ENCODE peak calls at places on chromosomes 1 and 21, in nine cellular contexts. One of them, this sample, is unnamed.

GRCh38 chr1:108049083-108049819 is 84.3 kb upstream of the VAV3 start:
- DNase-seq in GM23248: peak; percentile 61
- DNase-seq in fibroblast of lung: peak; percentile 20
- DNase-seq in GM23338: peak; percentile 65
- DNase-seq in IMR-90: no peak
- DNase-seq in mammary epithelial cell: peak; percentile 12
- DNase-seq in HCT116: no peak
- DNase-seq in PC-3: peak; percentile 67
- DNase-seq in neuronal stem cell: no peak
- DNase-seq in this sample: peak; percentile 9

GRCh38 chr1:95006681-95007080 is 66.1 kb downstream of the ALG14 start:
- DNase-seq in GM23248: no peak
- DNase-seq in fibroblast of lung: peak; percentile 51
- DNase-seq in GM23338: no peak
- DNase-seq in IMR-90: peak; percentile 74
- DNase-seq in mammary epithelial cell: no peak
- DNase-seq in HCT116: no peak
- DNase-seq in PC-3: no peak
- DNase-seq in neuronal stem cell: no peak
- DNase-seq in this sample: no peak

GRCh38 chr1:7106442-7107108 is 321.3 kb downstream of the CAMTA1 start:
- DNase-seq in GM23248: no peak
- DNase-seq in fibroblast of lung: no peak
- DNase-seq in GM23338: no peak
- DNase-seq in IMR-90: no peak
- DNase-seq in mammary epithelial cell: no peak
- DNase-seq in HCT116: no peak
- DNase-seq in PC-3: no peak
- DNase-seq in neuronal stem cell: no peak
- DNase-seq in this sample: no peak

GRCh38 chr1:205764578-205764977 is 10.7 kb downstream of the RAB29 start:
- DNase-seq in GM23248: no peak
- DNase-seq in fibroblast of lung: no peak
- DNase-seq in GM23338: no peak
- DNase-seq in IMR-90: no peak
- DNase-seq in mammary epithelial cell: no peak
- DNase-seq in HCT116: no peak
- DNase-seq in PC-3: no peak
- DNase-seq in neuronal stem cell: no peak
- DNase-seq in this sample: no peak

GRCh38 chr1:235953801-235954200 is 87.1 kb upstream of the LYST start:
- DNase-seq in GM23248: peak; percentile 83
- DNase-seq in fibroblast of lung: peak; percentile 89
- DNase-seq in GM23338: no peak
- DNase-seq in IMR-90: peak; percentile 92
- DNase-seq in mammary epithelial cell: peak; percentile 79
- DNase-seq in HCT116: no peak
- DNase-seq in PC-3: peak; percentile 48
- DNase-seq in neuronal stem cell: no peak
- DNase-seq in this sample: peak; percentile 82

GRCh38 chr1:16226495-16227179 is 10.3 kb downstream of the CPLANE2 start:
- DNase-seq in GM23248: peak; percentile 23
- DNase-seq in fibroblast of lung: no peak
- DNase-seq in GM23338: peak; percentile 95
- DNase-seq in IMR-90: no peak
- DNase-seq in mammary epithelial cell: no peak
- DNase-seq in HCT116: no peak
- DNase-seq in PC-3: no peak
- DNase-seq in neuronal stem cell: no peak
- DNase-seq in this sample: peak; percentile 39

GRCh38 chr1:44375547-44375946 is 20.5 kb upstream of the ERI3 start:
- DNase-seq in GM23248: no peak
- DNase-seq in fibroblast of lung: no peak
- DNase-seq in GM23338: no peak
- DNase-seq in IMR-90: no peak
- DNase-seq in mammary epithelial cell: no peak
- DNase-seq in HCT116: no peak
- DNase-seq in PC-3: no peak
- DNase-seq in neuronal stem cell: no peak
- DNase-seq in this sample: no peak

GRCh38 chr1:234768569-234769283 is 158.7 kb upstream of the IRF2BP2 start:
- DNase-seq in GM23248: no peak
- DNase-seq in fibroblast of lung: no peak
- DNase-seq in GM23338: no peak
- DNase-seq in IMR-90: no peak
- DNase-seq in mammary epithelial cell: no peak
- DNase-seq in HCT116: no peak
- DNase-seq in PC-3: no peak
- DNase-seq in neuronal stem cell: no peak
- DNase-seq in this sample: no peak

GRCh38 chr1:187384504-187384903 is 555.8 kb downstream of the PLA2G4A start:
- DNase-seq in GM23248: no peak
- DNase-seq in fibroblast of lung: no peak
- DNase-seq in GM23338: no peak
- DNase-seq in IMR-90: no peak
- DNase-seq in mammary epithelial cell: no peak
- DNase-seq in HCT116: no peak
- DNase-seq in PC-3: no peak
- DNase-seq in neuronal stem cell: no peak
- DNase-seq in this sample: no peak

GRCh38 chr1:150881331-150882070 is 5.1 kb upstream of the ARNT start:
- DNase-seq in GM23248: peak; percentile 94
- DNase-seq in fibroblast of lung: peak; percentile 90
- DNase-seq in GM23338: no peak
- DNase-seq in IMR-90: peak; percentile 97
- DNase-seq in mammary epithelial cell: peak; percentile 90
- DNase-seq in HCT116: no peak
- DNase-seq in PC-3: peak; percentile 63
- DNase-seq in neuronal stem cell: no peak
- DNase-seq in this sample: peak; percentile 84

GRCh38 chr1:4353090-4353856 is 301.1 kb upstream of the AJAP1 start:
- DNase-seq in GM23248: no peak
- DNase-seq in fibroblast of lung: no peak
- DNase-seq in GM23338: no peak
- DNase-seq in IMR-90: no peak
- DNase-seq in mammary epithelial cell: no peak
- DNase-seq in HCT116: no peak
- DNase-seq in PC-3: no peak
- DNase-seq in neuronal stem cell: no peak
- DNase-seq in this sample: no peak

GRCh38 chr21:26447932-26448331 is 125.2 kb downstream of the CYYR1 start:
- DNase-seq in GM23248: no peak
- DNase-seq in fibroblast of lung: peak; percentile 25
- DNase-seq in GM23338: peak; percentile 10
- DNase-seq in IMR-90: no peak
- DNase-seq in mammary epithelial cell: no peak
- DNase-seq in HCT116: no peak
- DNase-seq in PC-3: no peak
- DNase-seq in neuronal stem cell: no peak
- DNase-seq in this sample: peak; percentile 22

GRCh38 chr1:160144921-160145320 is 6.5 kb upstream of the ATP1A4 start:
- DNase-seq in GM23248: peak; percentile 50
- DNase-seq in fibroblast of lung: peak; percentile 48
- DNase-seq in GM23338: peak; percentile 16
- DNase-seq in IMR-90: peak; percentile 10
- DNase-seq in mammary epithelial cell: no peak
- DNase-seq in HCT116: no peak
- DNase-seq in PC-3: no peak
- DNase-seq in neuronal stem cell: no peak
- DNase-seq in this sample: no peak

GRCh38 chr1:182718311-182718710 is 33.9 kb upstream of the RGS8 start:
- DNase-seq in GM23248: no peak
- DNase-seq in fibroblast of lung: no peak
- DNase-seq in GM23338: no peak
- DNase-seq in IMR-90: no peak
- DNase-seq in mammary epithelial cell: no peak
- DNase-seq in HCT116: no peak
- DNase-seq in PC-3: no peak
- DNase-seq in neuronal stem cell: no peak
- DNase-seq in this sample: no peak

GRCh38 chr1:209549384-209550001 is 34.0 kb upstream of the CAMK1G start:
- DNase-seq in GM23248: no peak
- DNase-seq in fibroblast of lung: no peak
- DNase-seq in GM23338: peak; percentile 79
- DNase-seq in IMR-90: no peak
- DNase-seq in mammary epithelial cell: no peak
- DNase-seq in HCT116: no peak
- DNase-seq in PC-3: no peak
- DNase-seq in neuronal stem cell: no peak
- DNase-seq in this sample: no peak

GRCh38 chr1:98821379-98821778 is 159.9 kb downstream of the SNX7 start:
- DNase-seq in GM23248: no peak
- DNase-seq in fibroblast of lung: no peak
- DNase-seq in GM23338: no peak
- DNase-seq in IMR-90: no peak
- DNase-seq in mammary epithelial cell: no peak
- DNase-seq in HCT116: no peak
- DNase-seq in PC-3: peak; percentile 52
- DNase-seq in neuronal stem cell: no peak
- DNase-seq in this sample: no peak

GRCh38 chr21:45114475-45114874 is 40.1 kb downstream of the ADARB1 start:
- DNase-seq in GM23248: no peak
- DNase-seq in fibroblast of lung: no peak
- DNase-seq in GM23338: no peak
- DNase-seq in IMR-90: no peak
- DNase-seq in mammary epithelial cell: no peak
- DNase-seq in HCT116: no peak
- DNase-seq in PC-3: no peak
- DNase-seq in neuronal stem cell: no peak
- DNase-seq in this sample: no peak
- H3K4me1 ChIP-seq in GM23248: peaks cover 14% of the 10 kb centered on the region
- H3K4me1 ChIP-seq in fibroblast of lung: no peaks in the 10 kb centered on the region
- H3K4me1 ChIP-seq in GM23338: no peaks in the 10 kb centered on the region
- H3K4me1 ChIP-seq in IMR-90: peaks cover 15% of the 10 kb centered on the region
- H3K4me1 ChIP-seq in mammary epithelial cell: no peaks in the 10 kb centered on the region
- H3K4me1 ChIP-seq in HCT116: no peaks in the 10 kb centered on the region
- H3K4me1 ChIP-seq in PC-3: no peaks in the 10 kb centered on the region
- H3K4me1 ChIP-seq in neuronal stem cell: no peaks in the 10 kb centered on the region
- H3K4me1 ChIP-seq in this sample: peaks cover 10% of the 10 kb centered on the region

GRCh38 chr1:30404341-30404740 is 319.0 kb downstream of the MATN1 start:
- DNase-seq in GM23248: no peak
- DNase-seq in fibroblast of lung: no peak
- DNase-seq in GM23338: no peak
- DNase-seq in IMR-90: no peak
- DNase-seq in mammary epithelial cell: no peak
- DNase-seq in HCT116: no peak
- DNase-seq in PC-3: no peak
- DNase-seq in neuronal stem cell: no peak
- DNase-seq in this sample: no peak
- H2AFZ ChIP-seq in GM23248: no peak overlapping the region
- H2AFZ ChIP-seq in fibroblast of lung: no peak overlapping the region
- H2AFZ ChIP-seq in GM23338: no peak overlapping the region
- H2AFZ ChIP-seq in IMR-90: no peak overlapping the region
- H2AFZ ChIP-seq in mammary epithelial cell: no peak overlapping the region
- H2AFZ ChIP-seq in HCT116: no peak overlapping the region
- H2AFZ ChIP-seq in PC-3: no peak overlapping the region
- H2AFZ ChIP-seq in neuronal stem cell: no peak overlapping the region
- H2AFZ ChIP-seq in this sample: no peak overlapping the region

GRCh38 chr1:203322480-203323179 is 17.3 kb downstream of the BTG2 start:
- DNase-seq in GM23248: no peak
- DNase-seq in fibroblast of lung: no peak
- DNase-seq in GM23338: no peak
- DNase-seq in IMR-90: no peak
- DNase-seq in mammary epithelial cell: no peak
- DNase-seq in HCT116: no peak
- DNase-seq in PC-3: no peak
- DNase-seq in neuronal stem cell: no peak
- DNase-seq in this sample: no peak
- H3K4me1 ChIP-seq in GM23248: no peaks in the 10 kb centered on the region
- H3K4me1 ChIP-seq in fibroblast of lung: no peaks in the 10 kb centered on the region
- H3K4me1 ChIP-seq in GM23338: peaks cover 28% of the 10 kb centered on the region
- H3K4me1 ChIP-seq in IMR-90: peaks cover 10% of the 10 kb centered on the region
- H3K4me1 ChIP-seq in mammary epithelial cell: peaks cover 11% of the 10 kb centered on the region
- H3K4me1 ChIP-seq in HCT116: peaks cover 6% of the 10 kb centered on the region
- H3K4me1 ChIP-seq in PC-3: peaks cover 5% of the 10 kb centered on the region
- H3K4me1 ChIP-seq in neuronal stem cell: peaks cover 43% of the 10 kb centered on the region
- H3K4me1 ChIP-seq in this sample: peaks cover 19% of the 10 kb centered on the region

GRCh38 chr1:20321573-20321972 is 30.9 kb downstream of the VWA5B1 start:
- DNase-seq in GM23248: peak; percentile 5
- DNase-seq in fibroblast of lung: no peak
- DNase-seq in GM23338: no peak
- DNase-seq in IMR-90: no peak
- DNase-seq in mammary epithelial cell: no peak
- DNase-seq in HCT116: no peak
- DNase-seq in PC-3: no peak
- DNase-seq in neuronal stem cell: no peak
- DNase-seq in this sample: no peak
- H2AFZ ChIP-seq in GM23248: no peak overlapping the region
- H2AFZ ChIP-seq in fibroblast of lung: no peak overlapping the region
- H2AFZ ChIP-seq in GM23338: no peak overlapping the region
- H2AFZ ChIP-seq in IMR-90: peak overlapping the region; percentile 23
- H2AFZ ChIP-seq in mammary epithelial cell: no peak overlapping the region
- H2AFZ ChIP-seq in HCT116: no peak overlapping the region
- H2AFZ ChIP-seq in PC-3: no peak overlapping the region
- H2AFZ ChIP-seq in neuronal stem cell: peak overlapping the region; percentile 66
- H2AFZ ChIP-seq in this sample: no peak overlapping the region

GRCh38 chr21:44021064-44021463 is 9.0 kb downstream of the TRAPPC10 start:
- DNase-seq in GM23248: no peak
- DNase-seq in fibroblast of lung: no peak
- DNase-seq in GM23338: no peak
- DNase-seq in IMR-90: no peak
- DNase-seq in mammary epithelial cell: no peak
- DNase-seq in HCT116: no peak
- DNase-seq in PC-3: no peak
- DNase-seq in neuronal stem cell: no peak
- DNase-seq in this sample: no peak
- H3K4me1 ChIP-seq in GM23248: peaks cover 20% of the 10 kb centered on the region
- H3K4me1 ChIP-seq in fibroblast of lung: peaks cover 10% of the 10 kb centered on the region
- H3K4me1 ChIP-seq in GM23338: peaks cover 19% of the 10 kb centered on the region
- H3K4me1 ChIP-seq in IMR-90: peaks cover 16% of the 10 kb centered on the region
- H3K4me1 ChIP-seq in mammary epithelial cell: peaks cover 2% of the 10 kb centered on the region
- H3K4me1 ChIP-seq in HCT116: no peaks in the 10 kb centered on the region
- H3K4me1 ChIP-seq in PC-3: no peaks in the 10 kb centered on the region
- H3K4me1 ChIP-seq in neuronal stem cell: peaks cover 6% of the 10 kb centered on the region
- H3K4me1 ChIP-seq in this sample: peaks cover 19% of the 10 kb centered on the region

GRCh38 chr1:229004227-229004833 is 266.6 kb upstream of the RAB4A start:
- DNase-seq in GM23248: no peak
- DNase-seq in fibroblast of lung: no peak
- DNase-seq in GM23338: no peak
- DNase-seq in IMR-90: no peak
- DNase-seq in mammary epithelial cell: no peak
- DNase-seq in HCT116: no peak
- DNase-seq in PC-3: no peak
- DNase-seq in neuronal stem cell: no peak
- DNase-seq in this sample: no peak

GRCh38 chr1:229005097-229005496 is 265.8 kb upstream of the RAB4A start:
- DNase-seq in GM23248: no peak
- DNase-seq in fibroblast of lung: no peak
- DNase-seq in GM23338: no peak
- DNase-seq in IMR-90: no peak
- DNase-seq in mammary epithelial cell: no peak
- DNase-seq in HCT116: no peak
- DNase-seq in PC-3: no peak
- DNase-seq in neuronal stem cell: no peak
- DNase-seq in this sample: no peak

GRCh38 chr1:229002037-229002436 is 266.8 kb downstream of the RHOU start:
- DNase-seq in GM23248: no peak
- DNase-seq in fibroblast of lung: no peak
- DNase-seq in GM23338: no peak
- DNase-seq in IMR-90: no peak
- DNase-seq in mammary epithelial cell: no peak
- DNase-seq in HCT116: no peak
- DNase-seq in PC-3: no peak
- DNase-seq in neuronal stem cell: no peak
- DNase-seq in this sample: no peak

GRCh38 chr1:229002451-229002960 is 267.2 kb downstream of the RHOU start:
- DNase-seq in GM23248: no peak
- DNase-seq in fibroblast of lung: no peak
- DNase-seq in GM23338: no peak
- DNase-seq in IMR-90: no peak
- DNase-seq in mammary epithelial cell: no peak
- DNase-seq in HCT116: no peak
- DNase-seq in PC-3: no peak
- DNase-seq in neuronal stem cell: no peak
- DNase-seq in this sample: no peak

GRCh38 chr1:229003233-229004031 is 267.5 kb upstream of the RAB4A start:
- DNase-seq in GM23248: no peak
- DNase-seq in fibroblast of lung: no peak
- DNase-seq in GM23338: peak; percentile 12
- DNase-seq in IMR-90: no peak
- DNase-seq in mammary epithelial cell: no peak
- DNase-seq in HCT116: no peak
- DNase-seq in PC-3: no peak
- DNase-seq in neuronal stem cell: no peak
- DNase-seq in this sample: no peak
- H2AFZ ChIP-seq in GM23248: no peak overlapping the region
- H2AFZ ChIP-seq in fibroblast of lung: no peak overlapping the region
- H2AFZ ChIP-seq in GM23338: peak overlapping the region; percentile 80
- H2AFZ ChIP-seq in IMR-90: no peak overlapping the region
- H2AFZ ChIP-seq in mammary epithelial cell: no peak overlapping the region
- H2AFZ ChIP-seq in HCT116: no peak overlapping the region
- H2AFZ ChIP-seq in PC-3: no peak overlapping the region
- H2AFZ ChIP-seq in neuronal stem cell: peak overlapping the region; percentile 11
- H2AFZ ChIP-seq in this sample: no peak overlapping the region

This sample was measured in mesenchymal stem cell.